ENCODE peak calls at places on chromosomes 2 and 18, in five cellular contexts. J is K562, H is HepG2, C is suprapubic skin, G is GM23338. K is an unnamed sample.

GRCh38 chr2:29114514-29114840 is 738 bp upstream of the CLIP4 start:
- DNase-seq in G (no peak), C (no peak), H (no peak), J (no peak), K (no peak)

GRCh38 chr2:241315879-241316700 is at the start of gene SEPTIN2:
- DNase-seq in H (peak; percentile 53), C (peak; percentile 90), G (peak; percentile 69), J (no peak), K (peak; percentile 32)

GRCh38 chr2:216989335-216990129 is 129.7 kb upstream of the TNP1 start:
- DNase-seq in G (no peak), C (no peak), J (peak; percentile 14), H (no peak), K (no peak)

GRCh38 chr2:233815861-233816260 is 37.7 kb downstream of the MROH2A start:
- DNase-seq in J (no peak), G (no peak), C (no peak), H (no peak), K (no peak)

GRCh38 chr18:80034852-80035406 is 695 bp downstream of the RBFA start:
- DNase-seq in J (no peak), G (no peak), H (no peak), C (no peak), K (no peak)

GRCh38 chr2:217900010-217900779 is 102.6 kb downstream of the TNS1 start:
- DNase-seq in G (peak; percentile 32), H (peak; percentile 84), J (no peak), C (no peak), K (no peak)

GRCh38 chr2:187942876-187943275 is 348.8 kb upstream of the GULP1 start:
- DNase-seq in J (no peak), C (no peak), H (no peak), G (no peak), K (no peak)

GRCh38 chr2:26711457-26712155 is 19.1 kb downstream of the KCNK3 start:
- DNase-seq in C (no peak), J (no peak), G (no peak), H (no peak), K (no peak)

GRCh38 chr2:128406629-128407252 is 88.1 kb upstream of the HS6ST1 start:
- DNase-seq in J (no peak), H (no peak), C (no peak), G (no peak), K (no peak)

GRCh38 chr2:2590141-2590540 is 259.1 kb upstream of the MYT1L start:
- DNase-seq in H (no peak), G (no peak), C (no peak), J (no peak), K (no peak)

GRCh38 chr2:234457421-234457820 is 39.5 kb downstream of the ARL4C start:
- DNase-seq in J (no peak), C (no peak), H (no peak), G (no peak), K (no peak)

GRCh38 chr2:177579486-177580036 is 187.0 kb downstream of the AGPS start:
- DNase-seq in J (no peak), G (no peak), C (no peak), H (peak; percentile 70), K (no peak)

GRCh38 chr2:165275932-165276331 is 36.7 kb downstream of the SCN2A start:
- DNase-seq in J (no peak), H (no peak), G (no peak), C (no peak), K (no peak)

GRCh38 chr18:1585881-1586488 is 681.3 kb downstream of the ADCYAP1 start:
- DNase-seq in H (peak; percentile 20), G (peak; percentile 80), C (no peak), J (peak; percentile 43), K (no peak)

GRCh38 chr2:230162981-230163380 is 56.8 kb downstream of the SP110 start:
- DNase-seq in G (no peak), C (no peak), H (no peak), J (peak; percentile 49), K (no peak)

GRCh38 chr2:23380562-23381065 is 4.4 kb upstream of the KLHL29 start:
- DNase-seq in J (no peak), H (no peak), C (no peak), G (no peak), K (no peak)

GRCh38 chr2:57728691-57729090 is 317.9 kb upstream of the VRK2 start:
- DNase-seq in G (no peak), J (no peak), H (no peak), C (no peak), K (no peak)

GRCh38 chr2:36561223-36561944 is 36.6 kb downstream of the FEZ2 start:
- DNase-seq in C (no peak), H (peak; percentile 18), G (peak; percentile 40), J (peak; percentile 16), K (no peak)

GRCh38 chr18:35971661-35972196 is 750 bp upstream of the RMP24 start:
- DNase-seq in C (no peak), J (no peak), G (no peak), H (peak; percentile 10), K (no peak)

GRCh38 chr2:201715459-201715858 is 17.0 kb upstream of the MPP4 start:
- DNase-seq in H (peak; percentile 25), C (no peak), G (no peak), J (no peak), K (no peak)

GRCh38 chr2:164515030-164515429 is 106.3 kb downstream of the GRB14 start:
- DNase-seq in C (no peak), G (no peak), J (no peak), H (no peak), K (no peak)

GRCh38 chr2:102103992-102104871 is 38.3 kb upstream of the IL1R1 start:
- DNase-seq in H (no peak), C (peak; percentile 85), J (peak; percentile 9), G (no peak), K (peak; percentile 69)

GRCh38 chr2:113770929-113771328 is 14.5 kb upstream of the SLC35F5 start:
- DNase-seq in G (peak; percentile 70), J (peak; percentile 62), H (no peak), C (no peak), K (no peak)

GRCh38 chr2:33441235-33441810 is 35.1 kb upstream of the RASGRP3 start:
- DNase-seq in C (no peak), H (peak; percentile 34), G (peak; percentile 76), J (peak; percentile 64), K (no peak)

GRCh38 chr2:28282861-28283646 is 109.6 kb upstream of the FOSL2 start:
- DNase-seq in H (no peak), J (no peak), G (no peak), C (no peak), K (no peak)

GRCh38 chr2:26222976-26223375 is 21.5 kb downstream of the HADHA start:
- DNase-seq in J (no peak), G (no peak), H (no peak), C (no peak), K (no peak)

DNA sequence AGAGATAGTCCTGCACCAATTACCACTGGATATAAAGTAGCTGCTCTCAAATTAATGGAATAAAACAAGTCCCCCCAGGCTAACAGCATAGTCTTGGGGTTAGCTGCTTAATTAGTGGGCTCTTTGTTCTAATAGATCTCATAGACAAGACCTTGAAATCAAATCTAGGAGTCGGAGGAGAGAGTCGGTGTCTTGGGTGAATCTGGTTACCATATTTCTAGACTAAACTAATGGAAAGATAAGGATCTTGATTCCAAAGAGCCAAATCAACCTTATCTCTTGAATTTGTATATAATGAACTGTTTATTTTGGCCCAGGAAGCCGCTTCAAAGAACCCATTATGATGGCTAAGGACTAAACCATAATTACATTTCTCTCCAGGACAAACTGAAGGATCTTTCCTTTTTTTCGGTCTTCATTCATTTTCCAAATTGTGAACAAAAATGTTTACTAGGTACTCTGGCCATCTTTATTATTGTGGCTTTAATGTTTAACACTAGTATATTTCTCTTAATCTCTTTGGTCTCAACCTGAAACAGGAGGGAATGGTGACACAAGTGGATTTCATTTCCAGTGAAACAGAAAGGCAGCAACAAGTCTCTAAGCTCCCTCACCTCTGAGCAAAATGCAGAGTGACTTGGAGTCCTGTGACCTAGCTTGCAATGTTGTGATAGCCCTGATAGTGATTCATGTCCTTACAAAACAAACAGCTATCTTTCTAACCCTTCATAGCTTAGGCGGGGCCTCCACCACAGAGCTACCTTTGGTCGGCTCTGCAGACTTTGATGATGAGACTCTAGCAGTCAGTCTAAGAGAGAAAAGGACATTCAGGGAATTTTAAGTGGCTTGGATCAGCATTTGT is 137.8 kb upstream of the PARD3B start:
- DNase-seq in G (no peak), C (no peak), H (peak; percentile 84), J (peak; percentile 76), K (no peak)
- TF ChIP-seq POLR2AphosphoS5 in G (no peak), C (no peak), H (no peak), J (no peak), K (no peak)

DNA sequence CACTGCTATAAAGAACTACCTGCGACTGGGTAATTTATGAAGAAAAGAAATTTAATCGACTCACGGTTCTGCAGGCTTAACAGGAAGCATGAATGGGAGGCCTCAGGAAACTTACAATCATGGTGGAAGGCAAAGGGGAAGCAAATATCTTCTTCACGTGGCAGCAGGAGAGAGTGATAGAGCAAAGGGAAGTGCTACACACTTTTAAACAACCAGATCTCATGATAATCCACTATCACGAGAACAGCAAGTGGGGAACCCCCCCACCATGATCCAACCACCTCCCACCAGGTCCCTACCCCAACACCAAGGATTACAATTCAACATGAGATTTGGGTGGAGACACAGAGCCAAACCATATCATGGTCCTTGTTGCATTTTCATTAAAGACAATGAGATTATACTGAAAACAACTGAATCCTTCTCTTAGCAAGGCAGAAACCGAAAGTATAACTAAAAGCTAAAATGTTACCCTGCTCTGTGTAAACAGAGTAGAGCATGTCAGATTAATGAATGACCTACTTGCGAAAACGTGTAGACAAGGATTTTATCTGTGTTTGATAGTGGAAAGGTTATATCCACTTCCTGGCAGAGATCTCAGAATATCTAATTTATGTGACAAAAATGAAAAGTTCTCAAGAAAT is 60.1 kb upstream of the RBBP8 start:
- DNase-seq in H (peak; percentile 33), C (no peak), J (no peak), G (no peak), K (no peak)
- H3K4me3 ChIP-seq in H (peak overlapping the region; percentile 22), C (no peak overlapping the region), J (no peak overlapping the region), G (no peak overlapping the region), K (no peak overlapping the region)

GRCh38 chr18:46071894-46072867 is at the start of gene PSTPIP2:
- DNase-seq in J (peak; percentile 72), G (peak; percentile 72), C (peak; percentile 91), H (no peak), K (peak; percentile 64)
- TF ChIP-seq POLR2AphosphoS5 in J (no peak), G (no peak), C (peak; percentile 13), H (no peak), K (peak; percentile 27)

DNA sequence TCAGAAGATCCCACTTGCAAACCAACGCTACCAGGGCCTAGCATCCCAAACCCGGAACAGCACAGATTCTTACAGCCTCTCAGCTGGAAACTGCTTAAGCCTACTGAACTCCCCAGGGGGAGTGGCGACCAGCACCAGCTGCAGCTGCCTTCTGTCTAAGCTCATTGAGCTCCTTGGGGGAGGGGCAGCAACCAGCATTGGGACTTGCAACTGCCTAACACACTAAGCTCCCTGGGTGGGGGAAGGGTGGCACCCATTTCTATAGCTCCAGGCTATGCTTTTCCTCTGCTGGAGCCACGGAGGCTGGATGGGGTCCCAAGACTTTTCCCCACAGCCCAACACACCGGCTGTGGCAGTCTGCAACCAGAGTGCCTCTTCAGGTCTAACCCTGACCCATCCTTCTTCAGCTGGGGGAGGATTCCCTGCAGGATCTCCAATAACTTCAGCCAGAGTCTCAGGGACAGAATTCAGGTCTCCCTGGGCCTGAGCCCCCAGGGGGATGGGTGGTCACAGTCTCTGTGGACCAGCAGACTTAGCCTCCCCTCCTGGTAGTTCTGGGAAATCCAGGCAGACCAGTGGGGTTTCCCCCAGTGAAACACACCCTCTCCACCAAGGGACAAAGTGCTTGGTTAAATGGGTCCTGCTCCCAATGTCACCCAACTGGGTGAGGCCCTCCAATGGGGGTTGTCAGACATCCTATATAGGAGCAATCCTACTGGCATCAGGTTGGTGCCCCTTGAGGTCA is 45.9 kb upstream of the ITGA4 start:
- DNase-seq in J (peak; percentile 5), C (no peak), H (no peak), G (peak; percentile 72), K (no peak)
- H3K4me3 ChIP-seq in J (no peak overlapping the region), C (no peak overlapping the region), H (no peak overlapping the region), G (no peak overlapping the region), K (no peak overlapping the region)

GRCh38 chr18:63869374-63869773 is 18.1 kb upstream of the SERPINB2 start:
- DNase-seq in H (no peak), C (no peak), J (no peak), G (no peak), K (no peak)
- TF ChIP-seq POLR2AphosphoS5 in H (no peak), C (no peak), J (no peak), G (no peak), K (no peak)

K was measured in prostate gland.